ENCODE peak calls at places on chromosomes 12 and 14, in six cellular contexts. F, Q, B, V, X and I are unnamed samples.

GRCh38 chr12:64672925-64673409 is 62.7 kb downstream of the RASSF3 start:
- DNase-seq in F (no peak), Q (no peak), B (no peak), V (peak), X (no peak), I (peak)

GRCh38 chr14:72777636-72778035 is 116.3 kb downstream of the DPF3 start:
- DNase-seq in F (no peak), Q (no peak), B (no peak), V (no peak), X (no peak), I (no peak)

GRCh38 chr14:68958553-68958952 is 20.5 kb downstream of the ACTN1 start:
- DNase-seq in F (no peak), Q (no peak), B (no peak), V (no peak), X (no peak), I (no peak)

GRCh38 chr14:71525663-71526246 is 406.5 kb upstream of the RGS6 start:
- DNase-seq in F (no peak), Q (no peak), B (no peak), V (no peak), X (no peak), I (no peak)

GRCh38 chr12:8828514-8829127 is 6.2 kb downstream of the A2ML1 start:
- DNase-seq in F (no peak), Q (no peak), B (no peak), V (no peak), X (no peak), I (no peak)

GRCh38 chr12:34402899-34403705 is 380.8 kb downstream of the ALG10 start:
- DNase-seq in F (peak), Q (peak), B (peak), V (no peak), X (no peak), I (no peak)

GRCh38 chr14:72726444-72726843 is 167.5 kb downstream of the DPF3 start:
- DNase-seq in F (no peak), Q (no peak), B (no peak), V (no peak), X (no peak), I (no peak)

GRCh38 chr14:39228509-39229221 is 5.0 kb upstream of the MIA2 start:
- DNase-seq in F (no peak), Q (no peak), B (no peak), V (no peak), X (no peak), I (no peak)

GRCh38 chr12:48750769-48751356 is 34.4 kb upstream of the CCNT1 start:
- DNase-seq in F (no peak), Q (no peak), B (no peak), V (no peak), X (no peak), I (no peak)

GRCh38 chr14:56133547-56133946 is 15.3 kb downstream of the PELI2 start:
- DNase-seq in F (no peak), Q (no peak), B (no peak), V (no peak), X (no peak), I (no peak)

GRCh38 chr14:61563162-61563511 is 132.2 kb upstream of the HIF1A start:
- DNase-seq in F (no peak), Q (no peak), B (no peak), V (no peak), X (no peak), I (no peak)

GRCh38 chr12:125331342-125332052 is 266.3 kb downstream of the AACS start:
- DNase-seq in F (no peak), Q (no peak), B (no peak), V (no peak), X (no peak), I (no peak)

GRCh38 chr12:113048716-113049127 is 7.8 kb upstream of the DTX1 start:
- DNase-seq in F (peak), Q (peak), B (peak), V (peak), X (no peak), I (peak)

GRCh38 chr14:69685716-69686115 is 74.3 kb downstream of the SUSD6 start:
- DNase-seq in F (no peak), Q (no peak), B (no peak), V (peak), X (no peak), I (no peak)

GRCh38 chr14:98633380-98633779 is 638.6 kb downstream of the BCL11B start:
- DNase-seq in F (no peak), Q (no peak), B (no peak), V (peak), X (no peak), I (no peak)

GRCh38 chr14:73364559-73364958 is 93.8 kb downstream of the NUMB start:
- DNase-seq in F (no peak), Q (no peak), B (no peak), V (no peak), X (no peak), I (no peak)

GRCh38 chr14:20757963-20758362 is 10.2 kb upstream of the EDDM3B start:
- DNase-seq in F (peak), Q (peak), B (peak), V (no peak), X (no peak), I (no peak)

GRCh38 chr12:109610523-109610922 is 36.9 kb downstream of the MVK start:
- DNase-seq in F (no peak), Q (no peak), B (no peak), V (no peak), X (no peak), I (no peak)

GRCh38 chr14:94617988-94618822 is 6.0 kb downstream of the SERPINA3 start:
- DNase-seq in F (no peak), Q (no peak), B (no peak), V (no peak), X (no peak), I (no peak)

GRCh38 chr14:77965919-77966435 is 166.1 kb downstream of the ADCK1 start:
- DNase-seq in F (peak), Q (no peak), B (peak), V (peak), X (peak), I (no peak)

GRCh38 chr12:23536293-23536692 is 413.2 kb downstream of the SOX5 start:
- DNase-seq in F (no peak), Q (no peak), B (no peak), V (no peak), X (peak), I (no peak)

GRCh38 chr14:100070310-100070709 is 5.1 kb downstream of the EVL start:
- DNase-seq in F (no peak), Q (no peak), B (no peak), V (no peak), X (no peak), I (no peak)

GRCh38 chr12:93638095-93638494 is 39.1 kb upstream of the CRADD start:
- DNase-seq in F (no peak), Q (no peak), B (no peak), V (no peak), X (no peak), I (no peak)

GRCh38 chr12:57614178-57614947 is 3.1 kb downstream of the ARHGEF25 start:
- DNase-seq in F (peak), Q (peak), B (peak), V (no peak), X (peak), I (peak)

GRCh38 chr14:36171607-36172006 is 4.9 kb downstream of the PTCSC3 start:
- DNase-seq in F (no peak), Q (no peak), B (no peak), V (no peak), X (no peak), I (no peak)

GRCh38 chr12:57605308-57606015 is 838 bp downstream of the DTX3 start:
- DNase-seq in F (no peak), Q (no peak), B (no peak), V (no peak), X (no peak), I (no peak)

DNA sequence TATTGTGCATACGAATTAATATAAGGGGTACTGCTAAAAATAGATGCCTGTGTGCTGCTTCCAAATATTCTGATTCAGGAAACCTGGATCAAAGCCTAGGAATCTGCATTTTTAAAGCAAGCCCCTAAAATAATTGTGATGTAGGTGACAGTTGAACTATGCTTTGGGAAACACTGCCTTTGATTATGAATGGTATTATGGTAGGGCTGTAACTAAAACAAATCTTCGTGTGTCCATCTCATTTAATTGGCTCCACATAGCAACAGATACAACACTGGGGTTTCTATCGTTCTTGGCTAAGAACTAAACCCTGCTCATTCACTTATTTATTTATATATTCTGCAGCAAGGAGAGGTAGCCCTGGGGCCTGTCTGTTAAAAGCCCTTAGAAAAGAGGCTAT is 23.0 kb upstream of the ITGA5 start:
- DNase-seq in F (no peak), Q (no peak), B (no peak), V (no peak), X (no peak), I (no peak)
- TF ChIP-seq SP1 in F (no peak), Q (no peak), B (no peak), V (no peak), X (no peak), I (no peak)

GRCh38 chr12:67920432-67920831 is 68.8 kb upstream of the IFNG-AS1 start:
- DNase-seq in F (no peak), Q (no peak), B (no peak), V (no peak), X (no peak), I (no peak)
- TF ChIP-seq SP1 in F (no peak), Q (no peak), B (no peak), V (no peak), X (no peak), I (no peak)

GRCh38 chr12:69239922-69240624 is 704 bp downstream of the CPSF6 start:
- DNase-seq in F (peak), Q (peak), B (peak), V (no peak), X (no peak), I (no peak)
- TF ChIP-seq SP1 in F (no peak), Q (no peak), B (no peak), V (no peak), X (no peak), I (no peak)

DNA sequence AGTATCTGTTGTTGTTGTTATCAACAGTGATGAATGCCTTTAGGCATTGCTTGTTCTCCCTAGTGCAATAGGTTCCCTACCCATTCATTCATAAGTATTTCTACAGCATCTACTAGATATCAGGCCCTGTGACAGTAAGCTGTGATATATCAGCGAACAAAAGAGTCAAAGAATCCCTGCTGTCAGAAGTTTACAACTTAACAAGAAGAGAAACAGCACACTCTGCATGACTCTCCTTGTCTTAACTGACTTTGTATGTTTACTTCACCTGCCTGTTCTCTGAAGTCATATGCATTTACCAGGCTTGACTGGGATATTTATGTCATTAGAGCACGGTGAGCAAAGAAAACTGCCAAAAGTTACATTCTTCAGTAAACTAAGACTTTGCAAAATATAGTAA is 452.2 kb upstream of the RPL10L start:
- DNase-seq in F (no peak), Q (no peak), B (no peak), V (no peak), X (no peak), I (no peak)
- TF ChIP-seq SP1 in F (no peak), Q (no peak), B (no peak), V (no peak), X (no peak), I (no peak)

GRCh38 chr12:2475984-2476383 is 318.8 kb upstream of the FKBP4 start:
- DNase-seq in F (no peak), Q (no peak), B (no peak), V (no peak), X (no peak), I (no peak)
- TF ChIP-seq SP1 in F (no peak), Q (no peak), B (no peak), V (no peak), X (no peak), I (no peak)

DNA sequence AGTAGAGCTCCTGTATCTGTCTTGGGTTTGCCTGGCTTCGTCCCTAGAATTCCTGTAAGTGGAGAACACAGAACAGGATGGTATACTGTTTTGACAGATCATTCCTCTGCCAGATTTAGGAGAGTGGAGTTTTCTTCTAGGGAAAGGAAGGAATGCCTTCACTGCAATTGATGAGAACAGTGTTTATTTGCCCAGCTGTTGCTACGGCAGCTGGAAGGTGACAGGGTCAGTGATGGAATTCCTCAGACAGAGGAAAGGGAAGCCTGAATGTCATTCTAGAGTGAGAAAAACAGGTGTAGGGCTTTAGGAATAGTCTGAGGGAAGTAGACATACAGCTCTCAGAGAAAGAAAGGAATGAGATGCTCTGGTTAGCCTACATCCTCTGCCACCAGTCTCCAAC is 11.7 kb downstream of the CSRNP2 start:
- DNase-seq in F (no peak), Q (no peak), B (no peak), V (peak), X (no peak), I (no peak)
- TF ChIP-seq SP1 in F (no peak), Q (no peak), B (no peak), V (no peak), X (no peak), I (no peak)

GRCh38 chr12:2401040-2401439 is 348.3 kb downstream of the CACNA1C start:
- DNase-seq in F (no peak), Q (no peak), B (no peak), V (no peak), X (no peak), I (no peak)

GRCh38 chr12:2396448-2396871 is 343.7 kb downstream of the CACNA1C start:
- DNase-seq in F (no peak), Q (no peak), B (no peak), V (no peak), X (no peak), I (no peak)

GRCh38 chr12:2395352-2395977 is 342.7 kb downstream of the CACNA1C start:
- DNase-seq in F (peak), Q (peak), B (peak), V (peak), X (no peak), I (peak)

GRCh38 chr12:2393996-2394395 is 341.2 kb downstream of the CACNA1C start:
- DNase-seq in F (no peak), Q (no peak), B (no peak), V (no peak), X (no peak), I (no peak)

GRCh38 chr12:2397356-2398045 is 344.7 kb downstream of the CACNA1C start:
- DNase-seq in F (no peak), Q (no peak), B (no peak), V (peak), X (no peak), I (peak)
- TF ChIP-seq SP1 in F (no peak), Q (no peak), B (no peak), V (no peak), X (no peak), I (peak)

DNA sequence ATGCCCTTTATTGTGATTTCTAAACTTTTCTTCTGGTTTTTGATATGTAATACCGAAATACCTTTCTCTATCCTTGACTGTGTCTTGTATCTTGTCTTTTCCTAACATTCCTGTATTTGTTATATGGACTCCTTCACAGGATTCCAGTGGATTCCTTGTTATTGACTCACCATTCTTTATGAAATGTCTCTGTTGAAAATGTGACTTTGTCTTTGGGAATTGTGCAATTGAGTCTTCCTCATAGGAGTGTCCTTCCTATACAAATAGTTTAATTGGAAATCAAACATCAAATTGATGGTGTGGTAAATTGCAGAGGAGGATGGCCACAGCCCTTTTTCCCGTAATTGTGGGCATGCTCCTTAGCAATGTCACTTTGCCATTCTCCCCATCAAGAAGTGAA is 296.6 kb upstream of the KITLG start:
- DNase-seq in F (no peak), Q (no peak), B (no peak), V (no peak), X (no peak), I (no peak)
- TF ChIP-seq SP1 in F (no peak), Q (no peak), B (no peak), V (no peak), X (no peak), I (no peak)

GRCh38 chr12:88617352-88617751 is 37.1 kb upstream of the KITLG start:
- DNase-seq in F (no peak), Q (no peak), B (no peak), V (no peak), X (no peak), I (no peak)

DNA sequence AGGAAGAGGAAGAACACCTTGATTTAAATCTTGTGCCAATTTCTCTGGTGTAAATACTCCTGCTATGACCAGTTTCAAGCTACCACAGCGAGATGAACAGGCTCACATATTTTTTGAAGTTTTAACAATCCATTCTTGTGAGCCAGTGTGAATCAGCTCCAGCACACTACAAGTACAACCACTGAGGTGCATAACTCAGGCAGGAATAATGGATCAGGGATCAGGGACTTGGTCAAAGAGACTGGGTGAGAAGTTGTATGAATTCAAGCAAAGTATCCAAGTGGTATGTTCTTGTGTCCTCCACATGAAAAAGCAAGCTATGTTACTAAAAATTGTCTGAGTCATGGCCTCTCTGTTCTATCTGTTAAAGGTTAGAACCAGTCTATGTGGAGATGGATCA is 35.2 kb upstream of the KITLG start:
- DNase-seq in F (no peak), Q (no peak), B (no peak), V (no peak), X (no peak), I (no peak)
- TF ChIP-seq SP1 in F (no peak), Q (no peak), B (no peak), V (no peak), X (no peak), I (no peak)

GRCh38 chr12:53219116-53219955 is 12.3 kb upstream of the ITGB7 start:
- DNase-seq in F (no peak), Q (no peak), B (peak), V (no peak), X (no peak), I (no peak)
- TF ChIP-seq SP1 in F (no peak), Q (no peak), B (no peak), V (no peak), X (peak), I (no peak)